ENCODE peak calls at places on chromosomes 16 and 17, in four cellular contexts. F is tibial nerve, Y is lung, B is thoracic aorta. G is an unnamed sample.

GRCh38 chr16:69328854-69329316 is 1.5 kb downstream of the PDF start:
- DNase-seq in F (no peak), Y (no peak), B (no peak), G (no peak)

GRCh38 chr17:83065660-83066542 is 13.5 kb upstream of the METRNL start:
- DNase-seq in F (peak; percentile 8), Y (no peak), B (no peak), G (peak; percentile 11)

GRCh38 chr17:2064147-2064489 is 9.2 kb downstream of the HIC1 start:
- DNase-seq in F (no peak), Y (no peak), B (no peak), G (no peak)

GRCh38 chr17:29010129-29010528 is 4.3 kb upstream of the SEZ6 start:
- DNase-seq in F (no peak), Y (no peak), B (no peak), G (no peak)

GRCh38 chr17:7081341-7082062 is 1.5 kb upstream of the CLEC10A start:
- DNase-seq in F (no peak), Y (no peak), B (no peak), G (no peak)

GRCh38 chr17:18158022-18158600 is 25.5 kb upstream of the ALKBH5 start:
- DNase-seq in F (peak; percentile 86), Y (peak; percentile 97), B (peak; percentile 88), G (peak; percentile 93)

GRCh38 chr17:68457168-68457538 is at the start of gene WIPI1:
- DNase-seq in F (peak; percentile 26), Y (peak; percentile 66), B (no peak), G (no peak)

GRCh38 chr16:10876799-10877341 is at the start of gene CIITA:
- DNase-seq in F (peak; percentile 84), Y (peak; percentile 74), B (peak; percentile 51), G (peak; percentile 74)

GRCh38 chr17:82845163-82845807 is 5.5 kb upstream of the ZNF750 start:
- DNase-seq in F (no peak), Y (peak; percentile 44), B (no peak), G (peak; percentile 71)

GRCh38 chr17:81417049-81417878 is 22.0 kb downstream of the BAHCC1 start:
- DNase-seq in F (no peak), Y (no peak), B (peak; percentile 74), G (no peak)

GRCh38 chr17:82118815-82119380 is 20.9 kb upstream of the FASN start:
- DNase-seq in F (no peak), Y (no peak), B (no peak), G (no peak)

GRCh38 chr17:66843606-66844005 is 8.7 kb downstream of the CACNG5 start:
- DNase-seq in F (no peak), Y (no peak), B (no peak), G (no peak)

GRCh38 chr17:42276609-42277341 is 584 bp upstream of the STAT5B start:
- DNase-seq in F (peak; percentile 53), Y (peak; percentile 73), B (peak; percentile 64), G (peak; percentile 70)

GRCh38 chr16:54687043-54687655 is 243.5 kb upstream of the IRX5 start:
- DNase-seq in F (no peak), Y (peak; percentile 42), B (no peak), G (no peak)

GRCh38 chr16:58733248-58733670 is 857 bp downstream of the GOT2 start:
- DNase-seq in F (no peak), Y (no peak), B (peak; percentile 12), G (no peak)

GRCh38 chr17:62597150-62597549 is 30.3 kb upstream of the MRC2 start:
- DNase-seq in F (no peak), Y (no peak), B (no peak), G (no peak)

GRCh38 chr17:66737524-66737923 is 97.4 kb upstream of the CACNG5 start:
- DNase-seq in F (no peak), Y (no peak), B (no peak), G (peak; percentile 43)

GRCh38 chr17:41382396-41382795 is 290 bp upstream of the KRT34 start:
- DNase-seq in F (no peak), Y (no peak), B (no peak), G (no peak)

GRCh38 chr17:7078711-7079110 is 1.3 kb downstream of the CLEC10A start:
- DNase-seq in F (no peak), Y (no peak), B (no peak), G (no peak)

GRCh38 chr17:40404003-40404402 is 13.7 kb downstream of the TOP2A start:
- DNase-seq in F (no peak), Y (no peak), B (no peak), G (no peak)

GRCh38 chr16:67547423-67548264 is 14.7 kb upstream of the CTCF start:
- DNase-seq in F (no peak), Y (no peak), B (no peak), G (peak; percentile 18)

GRCh38 chr17:49646391-49647255 is 31.3 kb downstream of the SPOP start:
- DNase-seq in F (no peak), Y (peak; percentile 62), B (no peak), G (no peak)

GRCh38 chr17:50708050-50709000 is 611 bp upstream of the ANKRD40 start:
- DNase-seq in F (no peak), Y (no peak), B (no peak), G (no peak)

GRCh38 chr16:14007460-14007859 is 63.7 kb upstream of the MRTFB start:
- DNase-seq in F (no peak), Y (no peak), B (no peak), G (no peak)

GRCh38 chr17:77371117-77371887 is 230.5 kb downstream of the SEC14L1 start:
- DNase-seq in F (no peak), Y (no peak), B (no peak), G (no peak)

GRCh38 chr17:29570521-29570920 is 2.0 kb downstream of the TP53I13 start:
- DNase-seq in F (peak; percentile 10), Y (no peak), B (no peak), G (no peak)

GRCh38 chr16:86432691-86433090 is 77.6 kb upstream of the FOXF1 start:
- DNase-seq in F (no peak), Y (no peak), B (no peak), G (no peak)

GRCh38 chr17:52035336-52035915 is 123.1 kb downstream of the CA10 start:
- DNase-seq in F (no peak), Y (no peak), B (no peak), G (no peak)

GRCh38 chr17:58920773-58921172 is 165.1 kb downstream of the PPM1E start:
- DNase-seq in F (no peak), Y (no peak), B (no peak), G (no peak)

GRCh38 chr17:15914400-15915165 is 30.3 kb upstream of the ADORA2B start:
- DNase-seq in F (no peak), Y (no peak), B (no peak), G (no peak)

GRCh38 chr16:49092704-49093103 is 188.9 kb downstream of the CBLN1 start:
- DNase-seq in F (no peak), Y (no peak), B (no peak), G (no peak)

GRCh38 chr17:63069245-63069644 is 103.2 kb downstream of the TANC2 start:
- DNase-seq in F (no peak), Y (no peak), B (no peak), G (no peak)

GRCh38 chr16:80040413-80040812 is 439.9 kb upstream of the MAF start:
- DNase-seq in F (no peak), Y (no peak), B (no peak), G (no peak)

GRCh38 chr16:80369559-80369958 is 171.2 kb upstream of the DYNLRB2 start:
- DNase-seq in F (no peak), Y (no peak), B (no peak), G (no peak)

GRCh38 chr16:86455116-86455515 is 55.2 kb upstream of the FOXF1 start:
- DNase-seq in F (no peak), Y (no peak), B (no peak), G (no peak)

GRCh38 chr17:2212328-2212981 is 91.1 kb downstream of the SMG6 start:
- DNase-seq in F (peak; percentile 37), Y (no peak), B (peak; percentile 54), G (peak; percentile 35)

GRCh38 chr16:54286330-54287017 is at the start of gene IRX3:
- DNase-seq in F (no peak), Y (peak; percentile 91), B (no peak), G (peak; percentile 93)

GRCh38 chr16:89801800-89802199 is 14.6 kb downstream of the FANCA start:
- DNase-seq in F (no peak), Y (no peak), B (no peak), G (no peak)

DNA sequence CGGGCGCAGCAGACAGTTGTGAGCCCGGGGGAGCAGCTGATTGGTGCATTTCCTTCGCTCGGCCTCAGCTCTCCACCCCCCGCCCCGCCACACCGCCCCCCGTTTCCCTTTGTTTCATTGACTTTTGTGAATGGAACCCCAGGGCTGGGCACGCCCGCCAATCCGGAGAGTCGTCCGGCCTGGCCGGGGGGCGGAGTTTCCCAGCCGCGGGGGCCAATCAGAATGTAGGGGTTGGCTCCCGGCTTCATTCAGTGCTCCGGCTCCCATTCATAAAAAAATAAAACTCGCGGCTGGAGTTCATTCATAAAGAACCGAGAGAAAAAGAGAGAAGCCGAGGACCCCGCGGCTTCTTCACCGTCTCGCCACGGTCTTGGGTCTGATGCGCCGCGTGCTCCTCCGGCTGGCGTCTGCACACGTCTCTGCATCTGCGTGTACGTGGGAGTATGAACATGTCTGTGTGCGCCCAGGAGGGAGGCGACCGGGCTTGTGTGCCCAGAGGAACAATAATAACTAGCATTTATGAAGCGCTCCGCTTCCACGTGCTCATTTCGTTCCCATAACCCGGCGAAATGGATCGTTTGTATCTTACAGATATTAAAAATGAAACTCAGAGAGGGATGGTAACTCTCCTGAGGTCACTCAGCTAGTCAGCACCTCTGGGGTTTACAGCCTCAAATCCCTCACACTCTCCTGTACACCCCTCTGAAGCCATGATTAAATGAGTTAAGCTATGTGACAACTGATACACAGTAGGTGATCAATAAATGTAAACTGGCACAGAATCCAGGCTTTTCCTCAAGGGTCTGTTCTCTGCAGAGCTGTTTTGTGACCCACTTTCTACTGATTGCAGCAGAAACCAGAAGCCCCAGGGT is at the start of gene ETV4:
- DNase-seq in F (peak; percentile 83), Y (peak; percentile 92), B (peak; percentile 58), G (peak; percentile 91)
- H3K4me1 ChIP-seq in F (no peaks in the 10 kb centered on the region), Y (peaks cover 2% of the 10 kb centered on the region), B (peaks cover 6% of the 10 kb centered on the region), G (peaks cover 34% of the 10 kb centered on the region)

DNA sequence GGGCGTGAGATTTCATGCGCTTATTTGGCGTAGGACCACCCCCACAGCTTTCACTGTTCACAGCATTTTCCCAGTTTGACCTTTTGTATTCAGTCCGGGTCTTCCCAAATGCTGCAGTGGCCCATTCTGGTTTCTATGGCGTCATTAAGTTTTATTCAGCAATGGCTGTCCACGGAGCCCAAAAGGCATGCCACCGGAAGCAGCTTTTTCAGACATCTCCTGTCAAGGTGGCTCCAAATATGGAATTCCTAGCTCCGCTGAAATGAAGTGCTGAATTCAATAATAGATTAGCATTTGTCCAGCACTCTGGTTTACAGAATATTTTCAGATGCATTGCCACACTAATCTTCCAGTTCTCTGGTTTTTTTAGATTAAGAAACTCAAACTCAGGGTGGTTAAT is 90.6 kb upstream of the FBXO47 start:
- DNase-seq in F (no peak), Y (no peak), B (no peak), G (no peak)
- H3K4me3 ChIP-seq in F (peak overlapping the region; percentile 25), Y (no peak overlapping the region), B (peak overlapping the region; percentile 83), G (peak overlapping the region; percentile 70)

GRCh38 chr16:85312174-85312573 is 199.9 kb upstream of the CIBAR2 start:
- DNase-seq in F (no peak), Y (no peak), B (no peak), G (no peak)
- H3K4me1 ChIP-seq in F (no peaks in the 10 kb centered on the region), Y (peaks cover 13% of the 10 kb centered on the region), B (peaks cover 5% of the 10 kb centered on the region), G (peaks cover 55% of the 10 kb centered on the region)

GRCh38 chr16:50680907-50681885 is at the start of gene SNX20:
- DNase-seq in F (no peak), Y (no peak), B (no peak), G (peak; percentile 33)
- H3K4me3 ChIP-seq in F (no peak within 1 kb of the TSS), Y (no peak within 1 kb of the TSS), B (peak within 1 kb of the TSS; percentile 60), G (peak within 1 kb of the TSS; percentile 33)